ENCODE peak calls at places on chromosome 19, in six cellular contexts. I is activated T-helper 1 cell treated with Interleukin-2 at 50 U/mL for 16 hours; A is MG63; R is activated T-cell treated with anti-CD3 and anti-CD28 coated beads, Interleukin-2, amount 50 U/mL, for 72 hours; O is T-helper 2 cell; T is fibroblast of mammary gland. S is an unnamed sample.

GRCh38 chr19:8321760-8322637 is 703 bp downstream of the RPS28 start:
- DNase-seq in I (no peak), A (no peak), R (no peak), O (no peak), T (no peak), S (no peak)

GRCh38 chr19:13539332-13539731 is 33.1 kb upstream of the CACNA1A start:
- DNase-seq in I (no peak), A (no peak), R (no peak), O (no peak), T (no peak), S (no peak)

GRCh38 chr19:33251076-33251475 is 25.4 kb upstream of the SLC7A10 start:
- DNase-seq in I (no peak), A (no peak), R (no peak), O (no peak), T (no peak), S (no peak)

GRCh38 chr19:34228347-34228746 is 26.0 kb upstream of the GARRE1 start:
- DNase-seq in I (no peak), A (no peak), R (no peak), O (no peak), T (peak), S (no peak)

GRCh38 chr19:883661-884211 is 9.3 kb downstream of the MED16 start:
- DNase-seq in I (no peak), A (no peak), R (no peak), O (no peak), T (no peak), S (no peak)

GRCh38 chr19:5339950-5340636 is 519 bp downstream of the PTPRS start:
- DNase-seq in I (no peak), A (no peak), R (peak), O (no peak), T (no peak), S (no peak)

GRCh38 chr19:41226053-41226873 is 7.2 kb downstream of the AXL start:
- DNase-seq in I (peak), A (peak), R (peak), O (peak), T (peak), S (no peak)

GRCh38 chr19:52613299-52613906 is 24.8 kb downstream of the ZNF83 start:
- DNase-seq in I (no peak), A (no peak), R (no peak), O (no peak), T (no peak), S (no peak)

GRCh38 chr19:48818234-48818823 is 7.5 kb upstream of the BCAT2 start:
- DNase-seq in I (no peak), A (no peak), R (no peak), O (no peak), T (no peak), S (no peak)